ENCODE peak calls at places on chromosomes 5 and 9, in eight cellular contexts. Y is head of caudate nucleus, W is neural progenitor cell, M is mesothelial cell of epicardium, V is mesenteric fat pad, J is coronary artery, Z is caudate nucleus, S is neural crest cell. B is an unnamed sample.

GRCh38 chr5:73623929-73624404 is 2.0 kb upstream of the ARHGEF28 start:
- DNase-seq in Y (no peak), W (no peak), M (no peak), V (no peak), J (no peak), Z (no peak), S (no peak), B (no peak)

GRCh38 chr9:1201262-1201661 is 151.1 kb downstream of the DMRT2 start:
- DNase-seq in Y (no peak), W (no peak), M (no peak), V (no peak), J (no peak), Z (no peak), S (no peak), B (no peak)

GRCh38 chr9:92964981-92965758 is 17.8 kb downstream of the FGD3 start:
- DNase-seq in Y (peak; percentile 37), W (no peak), M (no peak), V (peak; percentile 87), J (no peak), Z (no peak), S (no peak), B (no peak)

GRCh38 chr5:177301503-177302165 is 1.9 kb downstream of the RAB24 start:
- DNase-seq in Y (no peak), W (no peak), M (no peak), V (no peak), J (no peak), Z (no peak), S (no peak), B (no peak)

GRCh38 chr9:761155-761792 is 80.2 kb upstream of the DMRT1 start:
- DNase-seq in Y (no peak), W (no peak), M (no peak), V (no peak), J (no peak), Z (no peak), S (no peak), B (no peak)

GRCh38 chr9:93126151-93126781 is 7.8 kb downstream of the NINJ1 start:
- DNase-seq in Y (no peak), W (no peak), M (no peak), V (peak; percentile 82), J (peak; percentile 73), Z (no peak), S (no peak), B (no peak)

GRCh38 chr9:112858625-112859147 is 32.0 kb downstream of the SLC46A2 start:
- DNase-seq in Y (no peak), W (no peak), M (no peak), V (no peak), J (no peak), Z (no peak), S (no peak), B (no peak)

GRCh38 chr5:17691781-17692180 is 57.5 kb downstream of the TAF11L14 start:
- DNase-seq in Y (no peak), W (no peak), M (no peak), V (no peak), J (no peak), Z (no peak), S (no peak), B (no peak)

GRCh38 chr5:173592050-173592669 is 24.3 kb downstream of the BOD1 start:
- DNase-seq in Y (no peak), W (no peak), M (no peak), V (no peak), J (peak; percentile 7), Z (no peak), S (no peak), B (no peak)

GRCh38 chr9:23423999-23424398 is 402.0 kb downstream of the ELAVL2 start:
- DNase-seq in Y (no peak), W (no peak), M (no peak), V (no peak), J (no peak), Z (no peak), S (no peak), B (no peak)

GRCh38 chr5:8826491-8826890 is 719.4 kb downstream of the SEMA5A start:
- DNase-seq in Y (no peak), W (no peak), M (no peak), V (no peak), J (no peak), Z (no peak), S (no peak), B (no peak)

GRCh38 chr9:99485461-99485860 is 263.4 kb downstream of the SEC61B start:
- DNase-seq in Y (no peak), W (no peak), M (no peak), V (no peak), J (no peak), Z (no peak), S (no peak), B (no peak)

GRCh38 chr9:123835821-123836220 is 94.1 kb downstream of the DENND1A start:
- DNase-seq in Y (no peak), W (no peak), M (no peak), V (no peak), J (no peak), Z (no peak), S (no peak), B (no peak)